ENCODE peak calls at places on chromosomes 4 and X, in ten cellular contexts. One of them, this sample, is unnamed.

GRCh38 chrX:120790552-120790951 is 85.1 kb downstream of the CT47B1 start:
- ATAC-seq in activated naive CD4-positive, alpha-beta T cell treated with anti-CD3 and anti-CD28 coated beads, Interleukin-2, amount 50 U/mL, for 72 hours: peak; percentile 61
- ATAC-seq in activated T-helper 17 cell treated with anti-CD3 and anti-CD28 coated beads, Interleukin-2, amount 50 U/mL, for 72 hours: no peak
- ATAC-seq in T-helper 17 cell: no peak
- ATAC-seq in memory B cell: no peak
- ATAC-seq in Right ventricle myocardium inferior: no peak
- ATAC-seq in heart right ventricle: no peak
- ATAC-seq in activated naive CD8-positive, alpha-beta T cell treated with anti-CD3 and anti-CD28 coated beads, Interleukin-2, amount 10 ng/mL, durations not matched to agents 7 days and 5 days: no peak
- ATAC-seq in naive thymus-derived CD8-positive, alpha-beta T cell: no peak
- ATAC-seq in left cardiac atrium: no peak
- ATAC-seq in this sample: no peak

GRCh38 chr4:38223801-38224236 is 263.6 kb downstream of the PTTG2 start:
- ATAC-seq in activated T-helper 17 cell treated with anti-CD3 and anti-CD28 coated beads, Interleukin-2, amount 50 U/mL, for 72 hours: no peak
- ATAC-seq in left cardiac atrium: no peak
- ATAC-seq in activated naive CD8-positive, alpha-beta T cell treated with anti-CD3 and anti-CD28 coated beads, Interleukin-2, amount 10 ng/mL, durations not matched to agents 7 days and 5 days: no peak
- ATAC-seq in Right ventricle myocardium inferior: no peak
- ATAC-seq in naive thymus-derived CD8-positive, alpha-beta T cell: no peak
- ATAC-seq in activated naive CD4-positive, alpha-beta T cell treated with anti-CD3 and anti-CD28 coated beads, Interleukin-2, amount 50 U/mL, for 72 hours: no peak
- ATAC-seq in T-helper 17 cell: no peak
- ATAC-seq in heart right ventricle: peak; percentile 16
- ATAC-seq in memory B cell: no peak
- ATAC-seq in this sample: no peak

GRCh38 chr4:108774809-108775530 is 12.1 kb upstream of the ETNPPL start:
- ATAC-seq in activated naive CD4-positive, alpha-beta T cell treated with anti-CD3 and anti-CD28 coated beads, Interleukin-2, amount 50 U/mL, for 72 hours: no peak
- ATAC-seq in T-helper 17 cell: no peak
- ATAC-seq in left cardiac atrium: peak; percentile 95
- ATAC-seq in memory B cell: no peak
- ATAC-seq in naive thymus-derived CD8-positive, alpha-beta T cell: no peak
- ATAC-seq in activated T-helper 17 cell treated with anti-CD3 and anti-CD28 coated beads, Interleukin-2, amount 50 U/mL, for 72 hours: no peak
- ATAC-seq in Right ventricle myocardium inferior: peak; percentile 95
- ATAC-seq in activated naive CD8-positive, alpha-beta T cell treated with anti-CD3 and anti-CD28 coated beads, Interleukin-2, amount 10 ng/mL, durations not matched to agents 7 days and 5 days: no peak
- ATAC-seq in heart right ventricle: peak; percentile 82
- ATAC-seq in this sample: no peak

GRCh38 chrX:95063554-95063953 is 1389.5 kb downstream of the FAM133A start:
- ATAC-seq in T-helper 17 cell: no peak
- ATAC-seq in heart right ventricle: no peak
- ATAC-seq in activated naive CD4-positive, alpha-beta T cell treated with anti-CD3 and anti-CD28 coated beads, Interleukin-2, amount 50 U/mL, for 72 hours: no peak
- ATAC-seq in naive thymus-derived CD8-positive, alpha-beta T cell: no peak
- ATAC-seq in Right ventricle myocardium inferior: no peak
- ATAC-seq in memory B cell: no peak
- ATAC-seq in activated T-helper 17 cell treated with anti-CD3 and anti-CD28 coated beads, Interleukin-2, amount 50 U/mL, for 72 hours: no peak
- ATAC-seq in left cardiac atrium: no peak
- ATAC-seq in activated naive CD8-positive, alpha-beta T cell treated with anti-CD3 and anti-CD28 coated beads, Interleukin-2, amount 10 ng/mL, durations not matched to agents 7 days and 5 days: no peak
- ATAC-seq in this sample: no peak

GRCh38 chr4:94304365-94304971 is 38.2 kb downstream of the HPGDS start:
- ATAC-seq in naive thymus-derived CD8-positive, alpha-beta T cell: no peak
- ATAC-seq in activated naive CD8-positive, alpha-beta T cell treated with anti-CD3 and anti-CD28 coated beads, Interleukin-2, amount 10 ng/mL, durations not matched to agents 7 days and 5 days: no peak
- ATAC-seq in Right ventricle myocardium inferior: no peak
- ATAC-seq in left cardiac atrium: no peak
- ATAC-seq in T-helper 17 cell: no peak
- ATAC-seq in activated T-helper 17 cell treated with anti-CD3 and anti-CD28 coated beads, Interleukin-2, amount 50 U/mL, for 72 hours: no peak
- ATAC-seq in memory B cell: no peak
- ATAC-seq in activated naive CD4-positive, alpha-beta T cell treated with anti-CD3 and anti-CD28 coated beads, Interleukin-2, amount 50 U/mL, for 72 hours: no peak
- ATAC-seq in heart right ventricle: no peak
- ATAC-seq in this sample: no peak

GRCh38 chr4:119946359-119946758 is 120.3 kb downstream of the MAD2L1 start:
- ATAC-seq in activated naive CD4-positive, alpha-beta T cell treated with anti-CD3 and anti-CD28 coated beads, Interleukin-2, amount 50 U/mL, for 72 hours: no peak
- ATAC-seq in heart right ventricle: no peak
- ATAC-seq in Right ventricle myocardium inferior: no peak
- ATAC-seq in T-helper 17 cell: no peak
- ATAC-seq in left cardiac atrium: no peak
- ATAC-seq in memory B cell: no peak
- ATAC-seq in activated naive CD8-positive, alpha-beta T cell treated with anti-CD3 and anti-CD28 coated beads, Interleukin-2, amount 10 ng/mL, durations not matched to agents 7 days and 5 days: no peak
- ATAC-seq in naive thymus-derived CD8-positive, alpha-beta T cell: no peak
- ATAC-seq in activated T-helper 17 cell treated with anti-CD3 and anti-CD28 coated beads, Interleukin-2, amount 50 U/mL, for 72 hours: no peak
- ATAC-seq in this sample: no peak

GRCh38 chr4:74503580-74503979 is 58.6 kb downstream of the AREG start:
- ATAC-seq in heart right ventricle: no peak
- ATAC-seq in memory B cell: no peak
- ATAC-seq in left cardiac atrium: no peak
- ATAC-seq in naive thymus-derived CD8-positive, alpha-beta T cell: no peak
- ATAC-seq in activated naive CD8-positive, alpha-beta T cell treated with anti-CD3 and anti-CD28 coated beads, Interleukin-2, amount 10 ng/mL, durations not matched to agents 7 days and 5 days: no peak
- ATAC-seq in activated naive CD4-positive, alpha-beta T cell treated with anti-CD3 and anti-CD28 coated beads, Interleukin-2, amount 50 U/mL, for 72 hours: no peak
- ATAC-seq in T-helper 17 cell: no peak
- ATAC-seq in activated T-helper 17 cell treated with anti-CD3 and anti-CD28 coated beads, Interleukin-2, amount 50 U/mL, for 72 hours: no peak
- ATAC-seq in Right ventricle myocardium inferior: no peak
- ATAC-seq in this sample: peak; percentile 28

GRCh38 chr4:1208970-1209704 is 36.8 kb upstream of the SPON2 start:
- ATAC-seq in memory B cell: no peak
- ATAC-seq in Right ventricle myocardium inferior: peak; percentile 5
- ATAC-seq in heart right ventricle: no peak
- ATAC-seq in naive thymus-derived CD8-positive, alpha-beta T cell: no peak
- ATAC-seq in activated naive CD4-positive, alpha-beta T cell treated with anti-CD3 and anti-CD28 coated beads, Interleukin-2, amount 50 U/mL, for 72 hours: no peak
- ATAC-seq in left cardiac atrium: peak; percentile 3
- ATAC-seq in T-helper 17 cell: no peak
- ATAC-seq in activated T-helper 17 cell treated with anti-CD3 and anti-CD28 coated beads, Interleukin-2, amount 50 U/mL, for 72 hours: no peak
- ATAC-seq in activated naive CD8-positive, alpha-beta T cell treated with anti-CD3 and anti-CD28 coated beads, Interleukin-2, amount 10 ng/mL, durations not matched to agents 7 days and 5 days: no peak
- ATAC-seq in this sample: no peak